ENCODE peak calls at places on chromosomes 12 and 14, in four cellular contexts. L is progenitor cell of endocrine pancreas, B is cardiac fibroblast, N is mucosa of descending colon. J is an unnamed sample.

GRCh38 chr14:104514156-104514848 is 65.3 kb upstream of the C14orf180 start:
- DNase-seq in L (no peak), B (no peak), N (no peak), J (no peak)

GRCh38 chr12:93805736-93806141 is 128.6 kb downstream of the CRADD start:
- DNase-seq in L (no peak), B (peak), N (no peak), J (no peak)

GRCh38 chr12:70091021-70091521 is 152.2 kb upstream of the CNOT2 start:
- DNase-seq in L (no peak), B (no peak), N (no peak), J (no peak)

GRCh38 chr14:64060648-64061096 is 207.9 kb downstream of the SYNE2 start:
- DNase-seq in L (no peak), B (peak), N (peak), J (peak)

GRCh38 chr12:86711716-86712115 is 455.5 kb upstream of the MGAT4C start:
- DNase-seq in L (no peak), B (peak), N (no peak), J (no peak)

GRCh38 chr12:49389092-49389703 is 21.9 kb downstream of the SPATS2 start:
- DNase-seq in L (no peak), B (no peak), N (peak), J (peak)

GRCh38 chr12:21296751-21297406 is 37.8 kb downstream of the SLCO1A2 start:
- DNase-seq in L (no peak), B (peak), N (no peak), J (peak)

GRCh38 chr14:62824086-62824485 is 221.2 kb downstream of the KCNH5 start:
- DNase-seq in L (no peak), B (no peak), N (no peak), J (no peak)

GRCh38 chr14:96762650-96763049 is 34.5 kb upstream of the VRK1 start:
- DNase-seq in L (no peak), B (peak), N (peak), J (peak)

GRCh38 chr12:6524648-6525047 is 9.7 kb upstream of the GAPDH start:
- DNase-seq in L (no peak), B (no peak), N (no peak), J (no peak)

GRCh38 chr12:57107456-57107855 is 3.7 kb downstream of the STAT6 start:
- DNase-seq in L (no peak), B (no peak), N (no peak), J (no peak)

GRCh38 chr14:89342049-89342448 is 75.0 kb downstream of the FOXN3 start:
- DNase-seq in L (no peak), B (no peak), N (no peak), J (no peak)

GRCh38 chr12:130768120-130768519 is 52.0 kb upstream of the RIMBP2 start:
- DNase-seq in L (no peak), B (no peak), N (no peak), J (peak)

GRCh38 chr14:101239065-101239464 is 322.2 kb upstream of the DIO3 start:
- DNase-seq in L (no peak), B (no peak), N (no peak), J (no peak)

GRCh38 chr14:44586910-44587309 is 79.8 kb upstream of the FSCB start:
- DNase-seq in L (no peak), B (no peak), N (no peak), J (no peak)

GRCh38 chr14:69708586-69709169 is 58.3 kb upstream of the SRSF5 start:
- DNase-seq in L (no peak), B (no peak), N (peak), J (peak)

GRCh38 chr14:27750096-27750495 is 1016.5 kb upstream of the FOXG1 start:
- DNase-seq in L (no peak), B (no peak), N (no peak), J (no peak)

GRCh38 chr14:68512088-68512487 is 280.8 kb downstream of the ZFP36L1 start:
- DNase-seq in L (no peak), B (no peak), N (no peak), J (no peak)

DNA sequence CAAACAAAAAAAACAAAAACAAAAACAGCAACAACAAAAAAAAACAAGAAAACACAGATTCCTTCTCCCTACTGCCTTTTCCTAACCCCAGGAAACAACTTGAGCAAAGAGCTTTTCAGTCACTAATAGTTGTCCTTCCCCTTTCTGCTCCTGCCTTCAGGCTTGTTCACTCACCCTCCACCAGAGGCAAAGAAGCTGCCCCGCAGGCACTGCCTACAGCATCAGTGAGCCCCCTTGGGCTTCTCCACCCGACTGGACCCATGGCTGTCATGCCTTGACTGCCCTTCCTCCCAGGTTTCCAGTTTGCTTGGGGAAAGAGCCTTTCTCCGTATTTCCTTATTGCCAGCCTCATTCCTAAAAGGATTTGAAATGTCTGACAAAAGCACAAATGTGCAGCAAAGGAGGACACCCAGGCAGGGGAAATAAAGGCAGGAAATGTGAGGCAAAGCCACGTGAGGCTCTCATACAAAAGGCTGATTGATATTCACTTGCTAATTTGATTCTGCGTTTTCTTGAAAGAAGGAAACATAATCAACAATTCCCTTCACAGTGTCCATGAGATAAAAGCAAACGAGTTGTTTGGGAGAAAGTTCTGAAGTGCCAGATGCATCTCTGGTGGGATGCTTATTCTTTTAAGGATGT is 85.7 kb downstream of the GPATCH2L start:
- DNase-seq in L (no peak), B (no peak), N (no peak), J (no peak)
- TF ChIP-seq CTCF in L (no peak), B (no peak), N (no peak), J (no peak)

GRCh38 chr12:53599579-53599978 is 26.6 kb downstream of the ATF7 start:
- DNase-seq in L (no peak), B (no peak), N (no peak), J (no peak)
- TF ChIP-seq CTCF in L (no peak), B (no peak), N (no peak), J (no peak)

DNA sequence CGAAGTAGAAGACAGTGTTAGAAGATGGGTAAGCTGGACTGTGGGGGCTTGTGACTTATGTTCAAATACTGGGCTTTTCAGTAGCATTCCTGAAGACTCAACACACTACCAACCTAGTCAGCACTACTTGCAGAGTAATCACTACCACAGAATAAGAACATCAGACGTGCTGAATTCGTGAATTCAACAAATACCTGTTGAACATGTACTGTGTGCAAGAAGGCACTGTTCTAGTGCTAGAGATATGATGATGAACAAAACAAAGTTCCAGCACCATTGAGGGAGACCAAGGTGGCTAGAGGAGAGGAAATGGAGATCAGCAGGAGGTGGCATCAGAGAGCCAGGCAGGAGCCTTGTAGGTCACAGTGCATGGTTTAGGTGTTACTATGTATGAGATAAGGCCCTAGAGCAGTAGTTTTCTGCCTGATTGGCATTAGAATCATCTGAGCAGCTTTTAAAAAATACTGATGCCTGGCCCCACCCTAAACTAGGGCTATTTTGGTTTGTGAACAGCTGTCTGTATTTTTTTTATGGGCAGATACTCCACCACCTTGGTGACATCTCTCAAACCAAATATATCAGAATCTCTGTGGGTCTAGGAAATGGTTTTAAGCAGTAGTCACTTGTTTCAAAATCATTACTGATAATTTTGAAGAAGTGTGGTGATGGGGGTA is 26.8 kb downstream of the FERMT2 start:
- DNase-seq in L (no peak), B (no peak), N (no peak), J (peak)
- TF ChIP-seq CTCF in L (no peak), B (no peak), N (no peak), J (no peak)

GRCh38 chr14:22221508-22221907 is 367.5 kb downstream of the DAD1 start:
- DNase-seq in L (no peak), B (peak), N (no peak), J (no peak)
- TF ChIP-seq CTCF in L (peak), B (peak), N (no peak), J (no peak)

GRCh38 chr14:61107148-61107641 is 126.2 kb downstream of the SLC38A6 start:
- DNase-seq in L (no peak), B (peak), N (peak), J (no peak)

GRCh38 chr14:61107896-61108295 is 126.9 kb downstream of the SLC38A6 start:
- DNase-seq in L (no peak), B (no peak), N (no peak), J (no peak)

GRCh38 chr14:61104358-61104757 is 123.3 kb downstream of the SLC38A6 start:
- DNase-seq in L (no peak), B (no peak), N (no peak), J (no peak)

GRCh38 chr14:61108742-61109141 is 127.7 kb downstream of the SLC38A6 start:
- DNase-seq in L (no peak), B (no peak), N (no peak), J (no peak)

GRCh38 chr14:61106627-61107147 is 125.6 kb downstream of the SLC38A6 start:
- DNase-seq in L (no peak), B (no peak), N (no peak), J (no peak)
- TF ChIP-seq CTCF in L (no peak), B (peak), N (no peak), J (no peak)

J was measured in activated CD8-positive, alpha-beta T cell treated with anti-CD3 and anti-CD28 coated beads for 36 hours.